ENCODE peak calls at places on chromosomes 6 and 20, in four cellular contexts. One of them, this sample, is unnamed. For H3K27me3, the result is how much of the 10 kb centered on the place peaks cover.

GRCh38 chr6:170083236-170084051 is 207.4 kb downstream of the DLL1 start:
- DNase-seq in ascending aorta: no peak
- DNase-seq in cardiac muscle cell: no peak
- DNase-seq in IMR-90: no peak
- DNase-seq in this sample: no peak

GRCh38 chr6:87846446-87846845 is 144.4 kb upstream of the AKIRIN2 start:
- DNase-seq in cardiac muscle cell: no peak
- DNase-seq in IMR-90: no peak
- DNase-seq in ascending aorta: no peak
- DNase-seq in this sample: no peak

GRCh38 chr6:139603554-139603953 is 229.1 kb upstream of the CITED2 start:
- DNase-seq in IMR-90: peak
- DNase-seq in ascending aorta: no peak
- DNase-seq in cardiac muscle cell: no peak
- DNase-seq in this sample: no peak

GRCh38 chr6:70282906-70283461 is 19.9 kb downstream of the COL9A1 start:
- DNase-seq in ascending aorta: no peak
- DNase-seq in cardiac muscle cell: peak
- DNase-seq in IMR-90: no peak
- DNase-seq in this sample: no peak

GRCh38 chr6:139587469-139587868 is 213.0 kb upstream of the CITED2 start:
- DNase-seq in ascending aorta: no peak
- DNase-seq in IMR-90: peak
- DNase-seq in cardiac muscle cell: no peak
- DNase-seq in this sample: no peak

GRCh38 chr6:119215885-119216590 is 133.5 kb downstream of the MAN1A1 start:
- DNase-seq in cardiac muscle cell: peak
- DNase-seq in ascending aorta: no peak
- DNase-seq in IMR-90: no peak
- DNase-seq in this sample: no peak

GRCh38 chr6:160124007-160124406 is 2.4 kb downstream of the SLC22A1 start:
- DNase-seq in IMR-90: no peak
- DNase-seq in cardiac muscle cell: no peak
- DNase-seq in ascending aorta: no peak
- DNase-seq in this sample: no peak

GRCh38 chr20:13990465-13990864 is at the start of gene SEL1L2:
- DNase-seq in ascending aorta: no peak
- DNase-seq in cardiac muscle cell: peak
- DNase-seq in IMR-90: no peak
- DNase-seq in this sample: peak

GRCh38 chr6:91573826-91574416 is 987.0 kb upstream of the MAP3K7 start:
- DNase-seq in IMR-90: no peak
- DNase-seq in cardiac muscle cell: no peak
- DNase-seq in ascending aorta: no peak
- DNase-seq in this sample: no peak

GRCh38 chr6:7723041-7723447 is 2.9 kb upstream of the BMP6 start:
- DNase-seq in IMR-90: peak
- DNase-seq in cardiac muscle cell: peak
- DNase-seq in ascending aorta: peak
- DNase-seq in this sample: peak

GRCh38 chr20:34750484-34750883 is 46.3 kb downstream of the TP53INP2 start:
- DNase-seq in ascending aorta: no peak
- DNase-seq in cardiac muscle cell: no peak
- DNase-seq in IMR-90: peak
- DNase-seq in this sample: no peak

GRCh38 chr6:143575440-143575839 is 63.9 kb upstream of the FUCA2 start:
- DNase-seq in ascending aorta: peak
- DNase-seq in cardiac muscle cell: peak
- DNase-seq in IMR-90: peak
- DNase-seq in this sample: peak

GRCh38 chr20:48041078-48041780 is 255.9 kb upstream of the SULF2 start:
- DNase-seq in cardiac muscle cell: peak
- DNase-seq in ascending aorta: no peak
- DNase-seq in IMR-90: no peak
- DNase-seq in this sample: no peak

GRCh38 chr6:16182428-16182827 is 53.5 kb downstream of the MYLIP start:
- DNase-seq in cardiac muscle cell: no peak
- DNase-seq in ascending aorta: no peak
- DNase-seq in IMR-90: no peak
- DNase-seq in this sample: no peak

GRCh38 chr20:20455945-20456344 is 88.0 kb downstream of the INSM1 start:
- DNase-seq in IMR-90: no peak
- DNase-seq in ascending aorta: no peak
- DNase-seq in cardiac muscle cell: no peak
- DNase-seq in this sample: no peak

GRCh38 chr6:17562636-17563035 is 37.5 kb upstream of the FAM8A1 start:
- DNase-seq in cardiac muscle cell: no peak
- DNase-seq in IMR-90: no peak
- DNase-seq in ascending aorta: no peak
- DNase-seq in this sample: no peak

GRCh38 chr6:115271434-115271833 is 789.3 kb downstream of the FRK start:
- DNase-seq in ascending aorta: no peak
- DNase-seq in cardiac muscle cell: peak
- DNase-seq in IMR-90: no peak
- DNase-seq in this sample: peak

GRCh38 chr6:30130887-30131862 is 4.8 kb upstream of the TRIM40 start:
- DNase-seq in cardiac muscle cell: peak
- DNase-seq in IMR-90: peak
- DNase-seq in ascending aorta: peak
- DNase-seq in this sample: peak

GRCh38 chr6:30131947-30132497 is 3.9 kb upstream of the TRIM40 start:
- DNase-seq in ascending aorta: no peak
- DNase-seq in IMR-90: no peak
- DNase-seq in cardiac muscle cell: no peak
- DNase-seq in this sample: no peak

GRCh38 chr6:30129818-30130679 is 5.9 kb upstream of the TRIM40 start:
- DNase-seq in ascending aorta: no peak
- DNase-seq in IMR-90: no peak
- DNase-seq in cardiac muscle cell: no peak
- DNase-seq in this sample: no peak

GRCh38 chr6:30127238-30128093 is 8.5 kb upstream of the TRIM40 start:
- DNase-seq in IMR-90: no peak
- DNase-seq in cardiac muscle cell: peak
- DNase-seq in ascending aorta: no peak
- DNase-seq in this sample: no peak

DNA sequence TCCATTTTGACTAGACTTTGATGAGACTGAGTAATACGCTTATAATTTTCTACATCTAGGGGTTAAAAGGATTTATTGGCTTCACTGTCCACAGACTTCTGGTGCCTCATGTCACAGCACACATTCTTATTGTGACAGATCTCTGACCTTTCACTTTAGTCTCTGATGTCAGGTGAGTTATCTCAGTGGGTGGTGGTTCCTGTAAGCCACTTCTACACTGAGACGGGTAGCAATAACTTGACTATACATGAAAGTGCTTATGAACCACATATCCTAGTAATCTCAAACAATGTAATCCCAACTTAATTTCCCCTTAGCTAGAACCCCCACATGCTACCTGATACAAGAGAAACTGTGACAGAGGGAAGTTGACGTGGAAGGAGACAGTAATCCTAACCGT is 6.7 kb upstream of the TRIM40 start:
- DNase-seq in ascending aorta: no peak
- DNase-seq in IMR-90: no peak
- DNase-seq in cardiac muscle cell: no peak
- DNase-seq in this sample: no peak
- H3K27me3 ChIP-seq in ascending aorta: under half
- H3K27me3 ChIP-seq in IMR-90: half or more
- H3K27me3 ChIP-seq in cardiac muscle cell: half or more
- H3K27me3 ChIP-seq in this sample: half or more

GRCh38 chr20:57868310-57868709 is 158.5 kb upstream of the PMEPA1 start:
- DNase-seq in cardiac muscle cell: no peak
- DNase-seq in IMR-90: no peak
- DNase-seq in ascending aorta: no peak
- DNase-seq in this sample: no peak

GRCh38 chr20:57867181-57867803 is 157.5 kb upstream of the PMEPA1 start:
- DNase-seq in cardiac muscle cell: no peak
- DNase-seq in ascending aorta: no peak
- DNase-seq in IMR-90: no peak
- DNase-seq in this sample: no peak

GRCh38 chr20:57869291-57869950 is 159.6 kb upstream of the PMEPA1 start:
- DNase-seq in IMR-90: no peak
- DNase-seq in ascending aorta: no peak
- DNase-seq in cardiac muscle cell: no peak
- DNase-seq in this sample: no peak

GRCh38 chr20:57866250-57867106 is 156.7 kb upstream of the PMEPA1 start:
- DNase-seq in IMR-90: no peak
- DNase-seq in cardiac muscle cell: no peak
- DNase-seq in ascending aorta: no peak
- DNase-seq in this sample: no peak

DNA sequence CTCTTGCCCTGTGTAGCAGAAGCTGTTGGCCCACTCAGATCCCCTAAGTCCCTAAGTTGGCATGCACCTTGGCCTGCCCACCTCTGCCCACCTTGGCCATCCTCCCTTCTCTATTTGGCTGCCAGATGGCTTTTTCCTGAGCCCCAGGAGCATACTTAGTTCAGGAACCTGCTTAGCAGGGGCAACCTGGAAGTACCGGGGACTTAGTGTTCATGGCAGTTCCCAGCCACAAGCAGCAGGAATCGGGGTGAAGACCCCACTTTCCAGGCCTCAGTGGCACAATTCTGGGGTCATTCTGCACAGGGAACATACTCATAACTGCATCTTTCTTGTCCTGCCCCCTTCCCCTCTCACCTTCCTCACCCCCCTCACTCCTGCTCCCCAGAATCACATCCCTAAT is 158.0 kb upstream of the PMEPA1 start:
- DNase-seq in IMR-90: no peak
- DNase-seq in ascending aorta: no peak
- DNase-seq in cardiac muscle cell: no peak
- DNase-seq in this sample: no peak
- H3K27me3 ChIP-seq in IMR-90: under half
- H3K27me3 ChIP-seq in ascending aorta: under half
- H3K27me3 ChIP-seq in cardiac muscle cell: under half
- H3K27me3 ChIP-seq in this sample: under half

DNA sequence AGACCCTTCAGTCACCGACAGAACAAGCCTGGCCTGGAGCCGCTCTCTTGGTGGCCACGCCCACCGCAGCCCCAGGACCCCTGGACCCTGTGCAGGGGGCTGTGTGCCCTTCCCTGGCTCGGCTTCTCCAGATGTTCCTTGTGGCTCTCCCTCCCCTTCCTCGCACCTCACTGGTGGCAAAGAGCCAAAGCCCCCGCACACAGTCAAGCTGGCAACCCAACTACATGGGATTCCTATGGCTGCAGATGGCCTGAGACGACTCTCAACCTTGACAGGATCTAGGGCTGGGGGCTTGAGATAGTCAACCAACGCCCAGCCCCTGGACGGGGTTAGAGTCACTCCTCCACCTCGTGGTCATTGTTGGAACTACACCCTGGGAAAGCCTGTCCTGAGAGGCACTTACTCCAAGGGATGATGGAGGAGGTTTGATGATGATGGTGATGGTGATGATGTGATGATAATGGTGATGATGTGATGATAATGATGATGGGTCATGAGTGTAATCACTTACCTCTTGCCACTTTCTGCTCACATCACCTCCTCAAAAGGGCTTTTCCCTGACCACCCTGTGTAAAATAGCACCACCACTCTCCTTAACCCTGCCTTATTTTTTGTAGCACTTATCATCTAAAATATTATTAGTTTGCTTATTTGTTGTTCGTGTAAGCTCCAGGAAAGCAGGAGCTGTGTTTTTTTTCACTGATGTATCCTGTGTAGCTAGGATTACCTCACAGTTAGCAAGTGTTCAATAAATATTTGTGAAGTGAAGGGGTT is 278.4 kb downstream of the LRFN2 start:
- DNase-seq in cardiac muscle cell: peak
- DNase-seq in ascending aorta: peak
- DNase-seq in IMR-90: peak
- DNase-seq in this sample: peak
- H3K27me3 ChIP-seq in cardiac muscle cell: under half
- H3K27me3 ChIP-seq in ascending aorta: under half
- H3K27me3 ChIP-seq in IMR-90: under half
- H3K27me3 ChIP-seq in this sample: under half

GRCh38 chr20:46046588-46047310 is 17.7 kb downstream of the SLC12A5 start:
- DNase-seq in cardiac muscle cell: no peak
- DNase-seq in ascending aorta: no peak
- DNase-seq in IMR-90: no peak
- DNase-seq in this sample: no peak
- H3K27me3 ChIP-seq in cardiac muscle cell: under half
- H3K27me3 ChIP-seq in ascending aorta: under half
- H3K27me3 ChIP-seq in IMR-90: under half
- H3K27me3 ChIP-seq in this sample: under half

This sample was measured in WERI-Rb-1.